ENCODE peak calls at places on chromosome 4, in seven cellular contexts. One of them, this sample, is unnamed.

GRCh38 chr4:1511441-1512041 is 105.3 kb upstream of the NKX1-1 start:
- DNase-seq in transverse colon: no peak
- DNase-seq in endothelial cell of umbilical vein: peak; percentile 7
- DNase-seq in sigmoid colon: no peak
- DNase-seq in K562: peak; percentile 80
- DNase-seq in suprapubic skin: no peak
- DNase-seq in upper lobe of left lung: no peak
- DNase-seq in this sample: peak; percentile 32

GRCh38 chr4:181465826-181466225 is 777.4 kb upstream of the TENM3 start:
- DNase-seq in endothelial cell of umbilical vein: no peak
- DNase-seq in sigmoid colon: no peak
- DNase-seq in K562: no peak
- DNase-seq in suprapubic skin: no peak
- DNase-seq in transverse colon: no peak
- DNase-seq in upper lobe of left lung: no peak
- DNase-seq in this sample: no peak

GRCh38 chr4:7804759-7805385 is 134.8 kb downstream of the AFAP1 start:
- DNase-seq in endothelial cell of umbilical vein: no peak
- DNase-seq in K562: no peak
- DNase-seq in upper lobe of left lung: no peak
- DNase-seq in transverse colon: no peak
- DNase-seq in suprapubic skin: peak; percentile 54
- DNase-seq in sigmoid colon: no peak
- DNase-seq in this sample: no peak

GRCh38 chr4:92387459-92388069 is 83.8 kb downstream of the GRID2 start:
- DNase-seq in endothelial cell of umbilical vein: peak; percentile 63
- DNase-seq in suprapubic skin: no peak
- DNase-seq in transverse colon: no peak
- DNase-seq in K562: no peak
- DNase-seq in sigmoid colon: no peak
- DNase-seq in upper lobe of left lung: no peak
- DNase-seq in this sample: no peak

GRCh38 chr4:139403457-139403856 is 50.5 kb upstream of the RAB33B start:
- DNase-seq in endothelial cell of umbilical vein: peak; percentile 41
- DNase-seq in transverse colon: no peak
- DNase-seq in upper lobe of left lung: no peak
- DNase-seq in suprapubic skin: no peak
- DNase-seq in K562: no peak
- DNase-seq in sigmoid colon: no peak
- DNase-seq in this sample: no peak

GRCh38 chr4:155207534-155208257 is 740 bp upstream of the NPY2R start:
- DNase-seq in suprapubic skin: no peak
- DNase-seq in endothelial cell of umbilical vein: peak; percentile 26
- DNase-seq in sigmoid colon: no peak
- DNase-seq in upper lobe of left lung: no peak
- DNase-seq in K562: no peak
- DNase-seq in transverse colon: peak; percentile 7
- DNase-seq in this sample: no peak

GRCh38 chr4:148054275-148054674 is 322.4 kb downstream of the ARHGAP10 start:
- DNase-seq in K562: no peak
- DNase-seq in sigmoid colon: no peak
- DNase-seq in transverse colon: no peak
- DNase-seq in endothelial cell of umbilical vein: peak; percentile 16
- DNase-seq in suprapubic skin: no peak
- DNase-seq in upper lobe of left lung: no peak
- DNase-seq in this sample: no peak

GRCh38 chr4:174654634-174655033 is 132.3 kb upstream of the HPGD start:
- DNase-seq in transverse colon: no peak
- DNase-seq in K562: peak; percentile 13
- DNase-seq in upper lobe of left lung: no peak
- DNase-seq in sigmoid colon: no peak
- DNase-seq in suprapubic skin: no peak
- DNase-seq in endothelial cell of umbilical vein: no peak
- DNase-seq in this sample: no peak

GRCh38 chr4:8780086-8780485 is 91.6 kb downstream of the HMX1 start:
- DNase-seq in upper lobe of left lung: no peak
- DNase-seq in sigmoid colon: no peak
- DNase-seq in endothelial cell of umbilical vein: no peak
- DNase-seq in suprapubic skin: no peak
- DNase-seq in K562: no peak
- DNase-seq in transverse colon: no peak
- DNase-seq in this sample: no peak

GRCh38 chr4:113356452-113356851 is 307.0 kb downstream of the ANK2 start:
- DNase-seq in K562: no peak
- DNase-seq in suprapubic skin: no peak
- DNase-seq in sigmoid colon: no peak
- DNase-seq in endothelial cell of umbilical vein: no peak
- DNase-seq in transverse colon: no peak
- DNase-seq in upper lobe of left lung: no peak
- DNase-seq in this sample: no peak

GRCh38 chr4:113358784-113359183 is 309.3 kb downstream of the ANK2 start:
- DNase-seq in endothelial cell of umbilical vein: peak; percentile 28
- DNase-seq in upper lobe of left lung: no peak
- DNase-seq in sigmoid colon: no peak
- DNase-seq in transverse colon: no peak
- DNase-seq in K562: no peak
- DNase-seq in suprapubic skin: no peak
- DNase-seq in this sample: no peak

GRCh38 chr4:113350576-113350975 is 301.1 kb downstream of the ANK2 start:
- DNase-seq in K562: no peak
- DNase-seq in sigmoid colon: no peak
- DNase-seq in upper lobe of left lung: no peak
- DNase-seq in endothelial cell of umbilical vein: no peak
- DNase-seq in suprapubic skin: no peak
- DNase-seq in transverse colon: no peak
- DNase-seq in this sample: no peak

DNA sequence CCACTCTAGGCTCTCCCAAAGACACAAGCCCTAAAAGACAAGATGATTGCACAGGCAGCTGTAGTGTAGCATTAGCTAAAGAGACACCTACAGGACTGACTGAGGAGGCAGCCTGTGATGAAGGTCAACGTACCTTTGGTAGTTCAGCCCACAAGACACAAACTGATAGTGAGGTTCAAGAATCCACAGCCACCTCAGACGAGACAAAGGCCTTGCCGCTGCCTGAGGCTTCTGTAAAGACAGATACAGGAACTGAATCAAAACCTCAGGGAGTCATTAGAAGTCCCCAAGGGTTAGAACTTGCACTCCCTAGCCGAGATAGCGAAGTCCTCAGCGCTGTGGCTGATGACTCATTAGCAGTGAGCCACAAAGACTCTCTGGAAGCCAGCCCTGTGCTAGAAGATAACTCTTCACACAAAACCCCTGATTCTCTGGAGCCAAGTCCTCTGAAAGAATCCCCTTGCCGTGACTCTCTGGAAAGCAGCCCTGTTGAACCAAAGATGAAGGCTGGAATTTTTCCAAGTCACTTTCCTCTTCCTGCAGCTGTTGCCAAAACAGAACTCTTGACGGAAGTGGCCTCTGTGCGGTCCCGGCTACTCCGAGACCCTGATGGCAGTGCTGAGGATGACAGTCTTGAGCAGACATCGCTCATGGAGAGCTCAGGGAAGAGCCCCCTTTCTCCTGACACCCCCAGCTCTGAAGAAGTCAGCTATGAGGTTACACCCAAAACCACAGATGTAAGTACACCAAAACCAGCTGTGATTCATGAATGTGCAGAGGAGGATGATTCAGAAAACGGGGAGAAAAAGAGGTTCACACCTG is 306.3 kb downstream of the ANK2 start:
- DNase-seq in upper lobe of left lung: peak; percentile 21
- DNase-seq in endothelial cell of umbilical vein: peak; percentile 11
- DNase-seq in transverse colon: peak; percentile 8
- DNase-seq in suprapubic skin: no peak
- DNase-seq in K562: no peak
- DNase-seq in sigmoid colon: no peak
- DNase-seq in this sample: no peak
- TF ChIP-seq POLR2AphosphoS5 in upper lobe of left lung: no peak
- TF ChIP-seq POLR2AphosphoS5 in endothelial cell of umbilical vein: no peak
- TF ChIP-seq POLR2AphosphoS5 in transverse colon: no peak
- TF ChIP-seq POLR2AphosphoS5 in suprapubic skin: no peak
- TF ChIP-seq POLR2AphosphoS5 in K562: no peak
- TF ChIP-seq POLR2AphosphoS5 in sigmoid colon: no peak
- TF ChIP-seq POLR2AphosphoS5 in this sample: no peak

GRCh38 chr4:93825551-93826216 is 2.9 kb upstream of the ATOH1 start:
- DNase-seq in upper lobe of left lung: no peak
- DNase-seq in transverse colon: no peak
- DNase-seq in K562: no peak
- DNase-seq in suprapubic skin: no peak
- DNase-seq in sigmoid colon: no peak
- DNase-seq in endothelial cell of umbilical vein: no peak
- DNase-seq in this sample: no peak

GRCh38 chr4:93828830-93829530 is 427 bp downstream of the ATOH1 start:
- DNase-seq in transverse colon: peak; percentile 41
- DNase-seq in upper lobe of left lung: no peak
- DNase-seq in endothelial cell of umbilical vein: no peak
- DNase-seq in K562: no peak
- DNase-seq in suprapubic skin: no peak
- DNase-seq in sigmoid colon: no peak
- DNase-seq in this sample: no peak

GRCh38 chr4:93829531-93830089 is 1.1 kb downstream of the ATOH1 start:
- DNase-seq in upper lobe of left lung: no peak
- DNase-seq in sigmoid colon: no peak
- DNase-seq in suprapubic skin: no peak
- DNase-seq in K562: no peak
- DNase-seq in endothelial cell of umbilical vein: no peak
- DNase-seq in transverse colon: no peak
- DNase-seq in this sample: no peak

GRCh38 chr4:93828332-93828829 is at the start of gene ATOH1:
- DNase-seq in transverse colon: peak; percentile 66
- DNase-seq in endothelial cell of umbilical vein: no peak
- DNase-seq in sigmoid colon: no peak
- DNase-seq in suprapubic skin: no peak
- DNase-seq in K562: no peak
- DNase-seq in upper lobe of left lung: no peak
- DNase-seq in this sample: no peak

DNA sequence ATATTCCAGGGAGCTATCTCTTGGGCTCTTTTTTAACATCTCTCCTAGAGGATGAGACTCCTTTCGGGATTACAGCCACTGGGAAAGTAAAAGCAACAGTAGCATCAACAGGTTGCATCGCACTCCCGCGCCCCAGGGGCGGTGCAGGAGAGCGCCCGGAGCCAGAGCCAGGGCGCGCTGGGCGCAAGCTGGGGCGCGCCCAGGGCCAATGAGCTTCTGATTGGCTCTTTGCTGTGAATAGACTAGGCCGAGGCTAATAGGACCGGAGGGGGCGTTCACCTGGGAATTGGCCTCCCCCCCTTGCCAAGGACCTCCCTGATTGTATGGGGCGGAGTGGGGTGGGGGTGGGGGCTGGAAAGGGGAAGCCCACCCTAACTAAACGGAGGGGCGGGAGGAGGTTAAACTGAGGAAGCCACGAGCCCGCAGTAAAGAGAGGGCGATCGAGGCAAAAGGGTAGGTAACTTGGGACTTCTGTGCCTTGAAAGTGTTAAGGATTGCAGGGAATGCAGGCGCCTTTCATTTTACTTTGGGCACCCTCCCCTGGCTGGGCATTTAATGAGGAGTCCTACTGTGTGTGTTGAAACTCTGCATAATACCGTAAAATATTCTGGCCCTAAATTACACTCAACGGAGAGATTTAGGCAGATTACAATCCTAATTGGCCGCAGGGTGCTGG is 1.1 kb upstream of the ATOH1 start:
- DNase-seq in endothelial cell of umbilical vein: no peak
- DNase-seq in suprapubic skin: no peak
- DNase-seq in transverse colon: peak; percentile 51
- DNase-seq in K562: no peak
- DNase-seq in upper lobe of left lung: no peak
- DNase-seq in sigmoid colon: no peak
- DNase-seq in this sample: no peak
- H3K4me3 ChIP-seq in endothelial cell of umbilical vein: no peak overlapping the region
- H3K4me3 ChIP-seq in suprapubic skin: peak overlapping the region; percentile 44
- H3K4me3 ChIP-seq in transverse colon: no peak overlapping the region
- H3K4me3 ChIP-seq in K562: no peak overlapping the region
- H3K4me3 ChIP-seq in upper lobe of left lung: no peak overlapping the region
- H3K4me3 ChIP-seq in sigmoid colon: no peak overlapping the region
- H3K4me3 ChIP-seq in this sample: no peak overlapping the region

DNA sequence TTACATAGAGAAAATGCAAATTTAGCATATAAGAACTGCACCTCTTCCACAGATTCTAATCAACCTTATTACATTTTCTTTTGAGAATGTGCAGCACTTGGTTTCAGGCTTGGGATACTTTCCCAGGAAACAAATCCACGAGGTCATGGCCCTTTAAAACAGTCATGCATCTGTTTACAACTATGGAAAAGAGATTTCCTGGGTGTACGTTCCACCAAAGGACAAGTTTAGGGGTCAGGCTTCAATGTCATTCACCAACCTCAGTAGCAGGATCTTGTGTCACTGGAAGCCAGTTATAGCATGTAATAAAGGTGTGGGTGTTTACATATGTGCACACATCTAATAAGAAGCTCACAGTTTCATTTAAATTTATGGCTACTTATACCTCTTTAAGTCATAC is 30.7 kb downstream of the EREG start:
- DNase-seq in upper lobe of left lung: no peak
- DNase-seq in endothelial cell of umbilical vein: no peak
- DNase-seq in suprapubic skin: no peak
- DNase-seq in transverse colon: no peak
- DNase-seq in sigmoid colon: no peak
- DNase-seq in K562: no peak
- DNase-seq in this sample: no peak
- TF ChIP-seq POLR2AphosphoS5 in upper lobe of left lung: no peak
- TF ChIP-seq POLR2AphosphoS5 in endothelial cell of umbilical vein: no peak
- TF ChIP-seq POLR2AphosphoS5 in suprapubic skin: no peak
- TF ChIP-seq POLR2AphosphoS5 in transverse colon: no peak
- TF ChIP-seq POLR2AphosphoS5 in sigmoid colon: no peak
- TF ChIP-seq POLR2AphosphoS5 in K562: no peak
- TF ChIP-seq POLR2AphosphoS5 in this sample: no peak

GRCh38 chr4:185538806-185539205 is 3.5 kb upstream of the PDLIM3 start:
- DNase-seq in K562: no peak
- DNase-seq in suprapubic skin: no peak
- DNase-seq in transverse colon: no peak
- DNase-seq in upper lobe of left lung: no peak
- DNase-seq in endothelial cell of umbilical vein: no peak
- DNase-seq in sigmoid colon: no peak
- DNase-seq in this sample: no peak
- H3K4me3 ChIP-seq in K562: no peak overlapping the region
- H3K4me3 ChIP-seq in suprapubic skin: no peak overlapping the region
- H3K4me3 ChIP-seq in transverse colon: no peak overlapping the region
- H3K4me3 ChIP-seq in upper lobe of left lung: no peak overlapping the region
- H3K4me3 ChIP-seq in endothelial cell of umbilical vein: no peak overlapping the region
- H3K4me3 ChIP-seq in sigmoid colon: no peak overlapping the region
- H3K4me3 ChIP-seq in this sample: no peak overlapping the region